ENCODE peak calls at places on chromosomes 11 and 22, in ten cellular contexts. F is OCI-LY7; Z is activated naive CD8-positive, alpha-beta T cell treated with anti-CD3 and anti-CD28 coated beads, Interleukin-2, amount 50 U/mL, for 24 hours; H is kidney; X is EH; P is lower leg skin; B is cardiac fibroblast; T is aorta; M is stimulated activated CD8-positive, alpha-beta memory T cell treated with anti-CD3 and anti-CD28 coated beads, Interleukin-4, amount 100 ng/mL, for 24 hours; L is activated CD4-positive, alpha-beta T cell treated with anti-CD3 and anti-CD28 coated beads, Interleukin-2, amount 50 U/mL, for 1 hour. I is an unnamed sample.

GRCh38 chr22:17841836-17842235 is 67.6 kb upstream of the BID start:
- DNase-seq in F (no peak), Z (no peak), H (no peak), X (no peak), P (no peak), B (no peak), T (no peak), M (no peak), L (no peak), I (no peak)

GRCh38 chr11:38252620-38253019 is 1654.6 kb upstream of the RAG2 start:
- DNase-seq in F (no peak), Z (no peak), H (no peak), X (no peak), P (no peak), B (peak; percentile 0), T (no peak), M (no peak), L (no peak), I (no peak)

GRCh38 chr11:114197799-114198500 is 98.2 kb upstream of the NNMT start:
- DNase-seq in F (no peak), Z (no peak), H (peak; percentile 87), X (peak; percentile 39), P (peak; percentile 93), B (peak; percentile 99), T (peak; percentile 78), M (no peak), L (no peak), I (peak; percentile 82)

GRCh38 chr11:46247664-46248063 is 29.8 kb upstream of the CREB3L1 start:
- DNase-seq in F (peak; percentile 38), Z (peak; percentile 30), H (no peak), X (peak; percentile 26), P (no peak), B (peak; percentile 79), T (no peak), M (no peak), L (peak; percentile 40), I (no peak)

GRCh38 chr11:30348035-30348434 is 25.1 kb downstream of the ARL14EP start:
- DNase-seq in F (no peak), Z (no peak), H (no peak), X (no peak), P (no peak), B (no peak), T (no peak), M (no peak), L (no peak), I (no peak)

GRCh38 chr11:35815556-35816315 is 128.1 kb upstream of the LDLRAD3 start:
- DNase-seq in F (no peak), Z (no peak), H (no peak), X (peak; percentile 38), P (no peak), B (no peak), T (no peak), M (no peak), L (no peak), I (no peak)

GRCh38 chr11:5596611-5597201 is at the start of gene TRIM6:
- DNase-seq in F (no peak), Z (no peak), H (peak; percentile 88), X (peak; percentile 56), P (peak; percentile 87), B (peak; percentile 50), T (peak; percentile 64), M (no peak), L (no peak), I (peak; percentile 70)

GRCh38 chr11:89495951-89496350 is 4.8 kb upstream of the NOX4 start:
- DNase-seq in F (no peak), Z (no peak), H (no peak), X (peak; percentile 94), P (no peak), B (peak; percentile 94), T (peak; percentile 74), M (no peak), L (no peak), I (no peak)

GRCh38 chr11:980438-981365 is 55.0 kb downstream of the AP2A2 start:
- DNase-seq in F (no peak), Z (no peak), H (no peak), X (no peak), P (no peak), B (peak; percentile 26), T (no peak), M (no peak), L (no peak), I (no peak)

GRCh38 chr11:65425105-65425970 is 2.7 kb downstream of the NEAT1 start:
- DNase-seq in F (peak; percentile 86), Z (peak; percentile 72), H (peak; percentile 66), X (peak; percentile 79), P (peak; percentile 85), B (peak; percentile 77), T (no peak), M (peak; percentile 59), L (peak; percentile 74), I (no peak)

GRCh38 chr11:115784796-115785521 is 280.7 kb upstream of the CADM1 start:
- DNase-seq in F (no peak), Z (no peak), H (peak; percentile 57), X (no peak), P (no peak), B (no peak), T (no peak), M (no peak), L (no peak), I (no peak)

GRCh38 chr11:62044639-62045121 is 77.2 kb upstream of the FTH1 start:
- DNase-seq in F (no peak), Z (no peak), H (no peak), X (no peak), P (no peak), B (no peak), T (no peak), M (no peak), L (no peak), I (no peak)

GRCh38 chr22:36350751-36351594 is 36.8 kb downstream of the MYH9 start:
- DNase-seq in F (no peak), Z (no peak), H (peak; percentile 81), X (peak; percentile 65), P (no peak), B (peak; percentile 69), T (no peak), M (no peak), L (no peak), I (no peak)

GRCh38 chr11:111183706-111184105 is 61.8 kb upstream of the POU2AF2 start:
- DNase-seq in F (no peak), Z (no peak), H (no peak), X (peak; percentile 80), P (no peak), B (peak; percentile 72), T (no peak), M (no peak), L (no peak), I (no peak)

GRCh38 chr22:30224161-30224857 is 22.2 kb downstream of the LIF start:
- DNase-seq in F (no peak), Z (no peak), H (no peak), X (peak; percentile 65), P (no peak), B (no peak), T (no peak), M (no peak), L (no peak), I (no peak)

GRCh38 chr11:14506532-14506931 is 6.9 kb upstream of the COPB1 start:
- DNase-seq in F (no peak), Z (no peak), H (no peak), X (peak; percentile 24), P (no peak), B (peak; percentile 28), T (no peak), M (no peak), L (no peak), I (no peak)

GRCh38 chr11:67442504-67443398 is 525 bp downstream of the CORO1B start:
- DNase-seq in F (peak; percentile 29), Z (no peak), H (no peak), X (peak; percentile 23), P (no peak), B (no peak), T (no peak), M (no peak), L (no peak), I (no peak)

GRCh38 chr22:35477911-35478582 is 62.6 kb upstream of the RASD2 start:
- DNase-seq in F (no peak), Z (no peak), H (peak; percentile 93), X (peak; percentile 95), P (no peak), B (peak; percentile 75), T (no peak), M (no peak), L (no peak), I (peak; percentile 88)

GRCh38 chr11:65111537-65112225 is at the start of gene TM7SF2:
- DNase-seq in F (peak; percentile 97), Z (peak; percentile 97), H (peak; percentile 99), X (peak; percentile 92), P (peak; percentile 99), B (peak; percentile 92), T (peak; percentile 97), M (peak; percentile 93), L (peak; percentile 95), I (peak; percentile 96)

GRCh38 chr22:22974795-22975580 is 87.4 kb downstream of the IGLL5 start:
- DNase-seq in F (no peak), Z (no peak), H (no peak), X (no peak), P (no peak), B (no peak), T (no peak), M (no peak), L (no peak), I (no peak)

GRCh38 chr11:76861490-76861953 is 804 bp downstream of the ACER3 start:
- DNase-seq in F (peak; percentile 23), Z (no peak), H (no peak), X (peak; percentile 7), P (no peak), B (no peak), T (no peak), M (no peak), L (no peak), I (no peak)

GRCh38 chr11:134332189-134332631 is 422 bp downstream of the GLB1L2 start:
- DNase-seq in F (no peak), Z (peak; percentile 23), H (no peak), X (no peak), P (peak; percentile 81), B (no peak), T (no peak), M (no peak), L (no peak), I (no peak)

GRCh38 chr11:113632981-113633380 is 73.1 kb downstream of the TMPRSS5 start:
- DNase-seq in F (no peak), Z (no peak), H (peak; percentile 84), X (peak; percentile 51), P (no peak), B (peak; percentile 88), T (peak; percentile 78), M (no peak), L (no peak), I (no peak)

GRCh38 chr11:64519541-64519940 is 71.5 kb upstream of the SLC22A12 start:
- DNase-seq in F (no peak), Z (no peak), H (no peak), X (no peak), P (no peak), B (no peak), T (no peak), M (no peak), L (no peak), I (no peak)

GRCh38 chr22:28017859-28018258 is 98.8 kb upstream of the PITPNB start:
- DNase-seq in F (no peak), Z (no peak), H (no peak), X (no peak), P (peak; percentile 54), B (no peak), T (no peak), M (no peak), L (no peak), I (no peak)

GRCh38 chr11:111378773-111379499 is at the start of gene POU2AF1:
- DNase-seq in F (peak; percentile 95), Z (peak; percentile 86), H (peak; percentile 76), X (peak; percentile 11), P (no peak), B (peak; percentile 34), T (no peak), M (peak; percentile 47), L (peak; percentile 59), I (no peak)

GRCh38 chr11:125425601-125426000 is 70.5 kb downstream of the FEZ1 start:
- DNase-seq in F (no peak), Z (no peak), H (no peak), X (no peak), P (no peak), B (no peak), T (peak; percentile 66), M (no peak), L (no peak), I (no peak)

GRCh38 chr22:25451480-25452114 is 112.9 kb upstream of the GRK3 start:
- DNase-seq in F (no peak), Z (no peak), H (no peak), X (peak; percentile 25), P (no peak), B (peak; percentile 32), T (no peak), M (no peak), L (no peak), I (no peak)

I was measured in ureter.